ENCODE peak calls at places on chromosome X, in six cellular contexts. N is GM23338, D is HCT116, E is HL-60, H is GM12878, K is HepG2. T is an unnamed sample.

GRCh38 chrX:114532093-114532805 is 51.6 kb upstream of the HTR2C start:
- DNase-seq in N (no peak), D (no peak), E (no peak), H (no peak), K (no peak), T (no peak)

GRCh38 chrX:102659790-102660757 is 8.8 kb downstream of the GPRASP1 start:
- DNase-seq in N (peak; percentile 75), D (no peak), E (peak; percentile 67), H (peak; percentile 28), K (peak; percentile 52), T (peak; percentile 71)

GRCh38 chrX:113287761-113288160 is 447.1 kb upstream of the AMOT start:
- DNase-seq in N (no peak), D (no peak), E (no peak), H (no peak), K (no peak), T (no peak)

GRCh38 chrX:103913356-103914020 is 48.9 kb upstream of the TMSB15B start:
- DNase-seq in N (peak; percentile 43), D (no peak), E (no peak), H (no peak), K (no peak), T (no peak)

GRCh38 chrX:118418811-118419251 is 72.9 kb downstream of the WDR44 start:
- DNase-seq in N (peak; percentile 17), D (no peak), E (no peak), H (no peak), K (no peak), T (peak; percentile 5)

GRCh38 chrX:131955099-131955777 is 67.9 kb upstream of the STK26 start:
- DNase-seq in N (peak; percentile 1), D (no peak), E (no peak), H (no peak), K (no peak), T (no peak)

GRCh38 chrX:15373986-15374385 is 10.2 kb downstream of the VEGFD start:
- DNase-seq in N (no peak), D (no peak), E (no peak), H (no peak), K (no peak), T (no peak)

GRCh38 chrX:15882704-15883539 is 28.3 kb upstream of the AP1S2 start:
- DNase-seq in N (no peak), D (no peak), E (peak; percentile 60), H (peak; percentile 64), K (no peak), T (no peak)

GRCh38 chrX:17591741-17592110 is 145.6 kb upstream of the SCML1 start:
- DNase-seq in N (no peak), D (no peak), E (no peak), H (no peak), K (no peak), T (no peak)

GRCh38 chrX:34382416-34382815 is 250.3 kb upstream of the FAM47A start:
- DNase-seq in N (no peak), D (no peak), E (no peak), H (no peak), K (no peak), T (no peak)

GRCh38 chrX:148361641-148362040 is 138.8 kb upstream of the AFF2 start:
- DNase-seq in N (no peak), D (no peak), E (no peak), H (no peak), K (no peak), T (no peak)

GRCh38 chrX:53511302-53511701 is 77.1 kb upstream of the HSD17B10 start:
- DNase-seq in N (no peak), D (no peak), E (peak; percentile 48), H (no peak), K (no peak), T (no peak)

DNA sequence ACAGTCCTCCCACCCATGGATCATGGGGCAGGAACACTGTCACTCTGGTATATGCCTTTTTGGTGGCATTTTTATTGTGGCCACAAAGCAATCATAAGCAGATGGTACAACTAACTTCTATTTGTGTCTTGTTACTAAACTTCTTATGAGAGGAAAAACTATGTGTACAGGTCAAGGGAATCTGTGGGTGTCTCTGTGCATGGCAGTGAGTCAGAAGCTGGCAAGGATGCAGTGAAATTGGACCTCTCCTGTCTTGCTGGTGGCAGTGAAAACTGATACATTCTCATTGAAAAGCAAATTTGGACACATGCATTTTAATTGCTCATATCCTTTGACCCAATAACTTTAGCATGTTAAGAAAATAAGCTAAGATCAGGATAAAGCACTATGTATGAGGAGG is 245.1 kb upstream of the GPC4 start:
- DNase-seq in N (no peak), D (no peak), E (no peak), H (no peak), K (no peak), T (no peak)
- TF ChIP-seq REST in N (no peak), D (no peak), E (no peak), H (no peak), K (no peak), T (no peak)

GRCh38 chrX:13257223-13258051 is 62.4 kb downstream of the ATXN3L start:
- DNase-seq in N (no peak), D (no peak), E (no peak), H (peak; percentile 82), K (no peak), T (no peak)

GRCh38 chrX:13258052-13258444 is 61.8 kb downstream of the ATXN3L start:
- DNase-seq in N (no peak), D (no peak), E (no peak), H (no peak), K (no peak), T (no peak)

GRCh38 chrX:13256562-13256961 is 63.3 kb downstream of the ATXN3L start:
- DNase-seq in N (no peak), D (no peak), E (no peak), H (peak; percentile 40), K (no peak), T (no peak)

GRCh38 chrX:13260598-13260997 is 59.3 kb downstream of the ATXN3L start:
- DNase-seq in N (no peak), D (no peak), E (no peak), H (no peak), K (no peak), T (no peak)

GRCh38 chrX:13258725-13259124 is 61.1 kb downstream of the ATXN3L start:
- DNase-seq in N (no peak), D (no peak), E (no peak), H (peak; percentile 51), K (no peak), T (no peak)
- H3K27ac ChIP-seq in N (no peak overlapping the region), D (no peak overlapping the region), E (no peak overlapping the region), H (peak overlapping the region; percentile 92), K (no peak overlapping the region), T (no peak overlapping the region)

GRCh38 chrX:106220177-106220576 is 52.1 kb downstream of the PWWP3B start:
- DNase-seq in N (peak; percentile 10), D (no peak), E (no peak), H (no peak), K (no peak), T (no peak)
- TF ChIP-seq REST in N (no peak), D (no peak), E (no peak), H (no peak), K (no peak), T (no peak)

GRCh38 chrX:45134775-45135174 is 65.9 kb downstream of the DIPK2B start:
- DNase-seq in N (no peak), D (no peak), E (no peak), H (no peak), K (peak; percentile 8), T (no peak)
- H3K27ac ChIP-seq in N (no peak overlapping the region), D (no peak overlapping the region), E (no peak overlapping the region), H (no peak overlapping the region), K (peak overlapping the region; percentile 68), T (no peak overlapping the region)

GRCh38 chrX:71103110-71103983 is 3.2 kb downstream of the CXorf65 start:
- DNase-seq in N (peak; percentile 80), D (no peak), E (peak; percentile 84), H (no peak), K (no peak), T (no peak)
- TF ChIP-seq REST in N (no peak), D (no peak), E (no peak), H (no peak), K (no peak), T (no peak)

GRCh38 chrX:38006283-38006682 is at the start of gene SYTL5:
- DNase-seq in N (no peak), D (no peak), E (no peak), H (no peak), K (no peak), T (no peak)
- H3K27ac ChIP-seq in N (no peak within 1 kb of the TSS), D (no peak within 1 kb of the TSS), E (no peak within 1 kb of the TSS), H (no peak within 1 kb of the TSS), K (no peak within 1 kb of the TSS), T (no peak within 1 kb of the TSS)

GRCh38 chrX:107758231-107758766 is 17.3 kb downstream of the TSC22D3 start:
- DNase-seq in N (no peak), D (no peak), E (no peak), H (no peak), K (no peak), T (no peak)
- TF ChIP-seq REST in N (no peak), D (no peak), E (no peak), H (no peak), K (no peak), T (no peak)